ENCODE peak calls at places on chromosomes 5 and 9, in four cellular contexts. One of them, this sample, is unnamed.

GRCh38 chr5:111115229-111115628 is 23.1 kb downstream of the WDR36 start:
- DNase-seq in left lobe of liver: no peak
- DNase-seq in NCI-H1048: no peak
- DNase-seq in GM10248: no peak
- DNase-seq in this sample: no peak

GRCh38 chr5:52809884-52810283 is 22.2 kb downstream of the ITGA1 start:
- DNase-seq in GM10248: no peak
- DNase-seq in left lobe of liver: no peak
- DNase-seq in NCI-H1048: no peak
- DNase-seq in this sample: no peak

GRCh38 chr5:9877473-9877872 is 247.3 kb upstream of the TAS2R1 start:
- DNase-seq in NCI-H1048: no peak
- DNase-seq in left lobe of liver: no peak
- DNase-seq in GM10248: no peak
- DNase-seq in this sample: no peak

GRCh38 chr5:100826133-100826532 is 76.9 kb downstream of the ST8SIA4 start:
- DNase-seq in left lobe of liver: no peak
- DNase-seq in GM10248: peak; percentile 15
- DNase-seq in NCI-H1048: no peak
- DNase-seq in this sample: no peak

GRCh38 chr5:53167836-53168235 is 58.3 kb upstream of the MOCS2 start:
- DNase-seq in left lobe of liver: peak; percentile 62
- DNase-seq in NCI-H1048: no peak
- DNase-seq in GM10248: no peak
- DNase-seq in this sample: peak; percentile 66

GRCh38 chr5:76816110-76816831 is 2.6 kb upstream of the F2RL1 start:
- DNase-seq in GM10248: no peak
- DNase-seq in left lobe of liver: no peak
- DNase-seq in NCI-H1048: no peak
- DNase-seq in this sample: no peak

GRCh38 chr9:129459550-129460322 is 161.2 kb downstream of the C9orf50 start:
- DNase-seq in NCI-H1048: no peak
- DNase-seq in GM10248: no peak
- DNase-seq in left lobe of liver: peak; percentile 59
- DNase-seq in this sample: no peak

GRCh38 chr5:143592648-143593047 is 189.2 kb upstream of the NR3C1 start:
- DNase-seq in NCI-H1048: no peak
- DNase-seq in left lobe of liver: no peak
- DNase-seq in GM10248: peak; percentile 27
- DNase-seq in this sample: no peak

GRCh38 chr5:73619606-73620334 is 6.2 kb upstream of the ARHGEF28 start:
- DNase-seq in GM10248: no peak
- DNase-seq in NCI-H1048: no peak
- DNase-seq in left lobe of liver: no peak
- DNase-seq in this sample: no peak

GRCh38 chr9:120394058-120394669 is 185.8 kb downstream of the CDK5RAP2 start:
- DNase-seq in NCI-H1048: no peak
- DNase-seq in GM10248: no peak
- DNase-seq in left lobe of liver: peak; percentile 75
- DNase-seq in this sample: no peak

GRCh38 chr5:173963867-173964429 is 25.0 kb upstream of the C5orf47 start:
- DNase-seq in left lobe of liver: no peak
- DNase-seq in GM10248: no peak
- DNase-seq in NCI-H1048: no peak
- DNase-seq in this sample: no peak